ENCODE peak calls at places on chromosomes 7 and 10, in five cellular contexts. E is dorsolateral prefrontal cortex, A is heart right ventricle, O is body of pancreas, U is thoracic aorta. N is an unnamed sample.

GRCh38 chr7:26653430-26653911 is 210.9 kb downstream of the SKAP2 start:
- DNase-seq in E (no peak), A (peak; percentile 19), O (peak; percentile 81), U (no peak), N (no peak)

GRCh38 chr10:97771055-97771811 is 566 bp downstream of the SFRP5 start:
- DNase-seq in E (no peak), A (no peak), O (peak; percentile 52), U (no peak), N (no peak)

GRCh38 chr7:106521115-106521514 is 139.8 kb downstream of the CCDC71L start:
- DNase-seq in E (no peak), A (no peak), O (no peak), U (no peak), N (no peak)

GRCh38 chr7:122686360-122686878 is 12.5 kb downstream of the RNF133 start:
- DNase-seq in E (no peak), A (no peak), O (no peak), U (no peak), N (no peak)

GRCh38 chr7:19397917-19398316 is 252.7 kb upstream of the FERD3L start:
- DNase-seq in E (no peak), A (no peak), O (no peak), U (no peak), N (no peak)

GRCh38 chr10:122263971-122264370 is 7.1 kb upstream of the BTBD16 start:
- DNase-seq in E (no peak), A (no peak), O (no peak), U (no peak), N (no peak)

GRCh38 chr7:103843689-103844480 is 145.6 kb downstream of the RELN start:
- DNase-seq in E (no peak), A (no peak), O (no peak), U (no peak), N (no peak)

GRCh38 chr10:25176421-25176968 is 1.7 kb downstream of the GPR158 start:
- DNase-seq in E (peak; percentile 48), A (no peak), O (peak; percentile 9), U (no peak), N (no peak)

GRCh38 chr10:21519327-21519933 is 6.1 kb downstream of the SKIDA1 start:
- DNase-seq in E (no peak), A (no peak), O (no peak), U (no peak), N (no peak)

GRCh38 chr10:49634053-49634660 is 20.3 kb downstream of the CHAT start:
- DNase-seq in E (peak; percentile 17), A (no peak), O (no peak), U (no peak), N (no peak)

GRCh38 chr10:15715619-15716227 is 4.0 kb downstream of the ITGA8 start:
- DNase-seq in E (no peak), A (no peak), O (no peak), U (no peak), N (no peak)

GRCh38 chr10:132654708-132655661 is 117.4 kb downstream of the INPP5A start:
- DNase-seq in E (peak; percentile 77), A (peak; percentile 35), O (peak; percentile 67), U (no peak), N (peak; percentile 73)

GRCh38 chr10:44195120-44196007 is 189.5 kb downstream of the CXCL12 start:
- DNase-seq in E (no peak), A (peak; percentile 67), O (peak; percentile 79), U (peak; percentile 51), N (peak; percentile 80)

GRCh38 chr7:121334875-121335648 is 6.3 kb downstream of the WNT16 start:
- DNase-seq in E (no peak), A (no peak), O (no peak), U (no peak), N (no peak)

GRCh38 chr7:43480581-43480980 is 102.3 kb upstream of the STK17A start:
- DNase-seq in E (no peak), A (no peak), O (no peak), U (no peak), N (no peak)

GRCh38 chr7:134660242-134660785 is 13.7 kb downstream of the BPGM start:
- DNase-seq in E (no peak), A (no peak), O (no peak), U (no peak), N (no peak)

GRCh38 chr7:81470084-81470723 is 299.6 kb downstream of the HGF start:
- DNase-seq in E (peak; percentile 71), A (peak; percentile 69), O (peak; percentile 78), U (no peak), N (peak; percentile 67)

GRCh38 chr10:98338318-98338717 is 70.3 kb upstream of the LOXL4 start:
- DNase-seq in E (no peak), A (no peak), O (no peak), U (no peak), N (peak; percentile 80)

GRCh38 chr7:1706721-1707613 is 36.9 kb downstream of the ELFN1 start:
- DNase-seq in E (peak; percentile 27), A (no peak), O (no peak), U (no peak), N (no peak)

GRCh38 chr7:146902728-146903127 is 786.1 kb downstream of the CNTNAP2 start:
- DNase-seq in E (no peak), A (no peak), O (no peak), U (no peak), N (no peak)

GRCh38 chr7:149126662-149127321 is 668 bp upstream of the ZNF425 start:
- DNase-seq in E (peak; percentile 45), A (peak; percentile 49), O (peak; percentile 52), U (peak; percentile 2), N (peak; percentile 65)

GRCh38 chr7:8176370-8177081 is 85.4 kb downstream of the ICA1 start:
- DNase-seq in E (no peak), A (no peak), O (no peak), U (no peak), N (no peak)

GRCh38 chr10:89215511-89215910 is 8.4 kb upstream of the CH25H start:
- DNase-seq in E (no peak), A (no peak), O (no peak), U (no peak), N (no peak)

GRCh38 chr10:4766449-4766848 is 59.6 kb upstream of the AKR1E2 start:
- DNase-seq in E (no peak), A (no peak), O (no peak), U (no peak), N (no peak)
- H3K4me3 ChIP-seq in E (no peak overlapping the region), A (no peak overlapping the region), O (no peak overlapping the region), U (no peak overlapping the region), N (no peak overlapping the region)

DNA sequence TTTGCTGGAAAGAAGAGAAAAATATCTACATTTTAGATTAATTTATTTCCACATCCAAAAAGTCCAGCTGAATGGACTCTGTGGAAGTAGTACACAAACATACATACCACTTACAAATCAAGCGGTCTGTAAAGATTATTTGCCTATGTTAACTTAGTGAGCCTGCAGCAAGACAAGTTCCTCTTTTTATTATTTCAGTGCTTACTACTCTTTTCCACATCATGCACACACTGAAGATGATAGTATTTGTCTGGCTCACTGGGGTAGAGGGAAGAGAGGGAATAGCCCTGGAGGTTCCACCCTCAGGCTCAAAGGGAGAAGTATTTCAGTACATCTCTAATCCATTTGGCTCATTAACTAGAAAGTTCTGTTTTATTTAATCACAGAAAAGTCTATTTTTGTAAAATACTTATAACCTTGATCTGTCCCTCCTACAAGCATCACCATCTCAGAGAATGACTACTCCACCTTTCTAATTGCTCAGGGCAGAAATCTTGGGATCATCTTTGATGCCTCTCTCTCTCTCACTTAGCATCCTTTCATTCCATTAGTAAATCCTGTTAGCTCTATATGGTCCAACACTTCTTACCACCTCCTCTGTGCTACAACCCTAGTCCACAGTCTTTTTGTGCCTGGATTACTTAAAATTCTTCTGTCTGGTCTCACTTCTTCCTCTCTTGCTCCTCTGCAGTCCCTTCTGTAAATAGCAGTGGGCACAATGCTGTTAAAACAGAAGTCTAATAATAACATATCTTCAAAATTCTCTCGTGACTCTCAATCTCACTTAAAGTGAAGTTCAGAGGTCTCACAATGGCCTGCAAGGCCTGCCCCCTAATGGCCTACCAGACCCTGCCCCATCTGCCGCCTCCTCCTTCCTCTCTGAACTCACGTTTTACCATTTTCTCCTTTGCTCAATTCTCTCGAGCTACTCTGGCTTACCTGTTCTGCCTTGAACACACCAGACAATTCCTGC is 64.3 kb upstream of the CCDC6 start:
- DNase-seq in E (no peak), A (no peak), O (no peak), U (no peak), N (no peak)
- TF ChIP-seq CTCF in E (no peak), A (no peak), O (no peak), U (no peak), N (no peak)

GRCh38 chr10:5735119-5735518 is 50.5 kb downstream of the TASOR2 start:
- DNase-seq in E (no peak), A (no peak), O (no peak), U (no peak), N (no peak)

GRCh38 chr10:5736591-5736990 is 52.0 kb downstream of the TASOR2 start:
- DNase-seq in E (no peak), A (no peak), O (no peak), U (no peak), N (no peak)

GRCh38 chr10:5737352-5737751 is 52.7 kb downstream of the TASOR2 start:
- DNase-seq in E (no peak), A (no peak), O (no peak), U (no peak), N (no peak)

GRCh38 chr10:5741276-5741675 is 56.6 kb downstream of the TASOR2 start:
- DNase-seq in E (no peak), A (no peak), O (no peak), U (no peak), N (no peak)

GRCh38 chr10:5738427-5738826 is 53.8 kb downstream of the TASOR2 start:
- DNase-seq in E (no peak), A (no peak), O (no peak), U (no peak), N (no peak)
- H3K27ac ChIP-seq in E (no peak overlapping the region), A (no peak overlapping the region), O (no peak overlapping the region), U (no peak overlapping the region), N (no peak overlapping the region)

DNA sequence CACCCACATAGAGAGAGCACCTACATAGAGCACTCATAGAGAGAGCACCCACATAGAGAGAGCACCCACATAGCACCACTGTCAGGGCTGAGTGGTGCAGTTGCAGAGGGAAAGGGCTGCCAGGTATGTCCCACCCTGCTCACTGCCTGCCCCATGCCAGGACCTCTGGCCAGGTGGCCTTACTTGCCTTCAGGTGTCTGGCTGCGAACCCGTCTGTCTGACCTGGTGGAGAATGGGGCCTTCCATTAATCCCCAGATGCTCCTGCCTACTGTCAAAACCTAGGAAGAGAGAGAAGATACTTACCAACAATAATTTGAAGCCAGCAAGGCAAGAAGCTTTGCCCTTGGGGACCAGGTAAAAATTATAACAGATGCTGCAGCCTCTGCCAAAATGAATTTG is 51.1 kb downstream of the INSIG1 start:
- DNase-seq in E (no peak), A (no peak), O (no peak), U (no peak), N (peak; percentile 25)
- H3K4me3 ChIP-seq in E (no peak overlapping the region), A (no peak overlapping the region), O (no peak overlapping the region), U (no peak overlapping the region), N (no peak overlapping the region)

GRCh38 chr10:96212911-96213310 is 58.5 kb downstream of the BLNK start:
- DNase-seq in E (no peak), A (no peak), O (no peak), U (no peak), N (no peak)
- TF ChIP-seq CTCF in E (no peak), A (no peak), O (no peak), U (no peak), N (no peak)